ENCODE peak calls at places on chromosome 13, in ten cellular contexts. J is AG09319, O is left lung, A is heart right ventricle, C is BJ, H is endothelial cell, K is brain microvascular endothelial cell, D is tibial nerve, E is tibial artery, Q is AG04450. B is an unnamed sample.

GRCh38 chr13:51900471-51900870 is 38.7 kb downstream of the CCDC70 start:
- DNase-seq in O (no peak), H (no peak), K (no peak), C (no peak), J (no peak), Q (no peak), D (no peak), A (no peak), E (no peak), B (no peak)

GRCh38 chr13:38990693-38991092 is at the start of gene STOML3:
- DNase-seq in Q (no peak), A (no peak), J (no peak), O (no peak), D (no peak), E (no peak), H (no peak), K (no peak), C (no peak), B (no peak)

GRCh38 chr13:74325106-74325505 is 190.9 kb upstream of the KLF12 start:
- DNase-seq in C (no peak), J (peak), O (no peak), Q (peak), D (no peak), A (peak), K (peak), E (no peak), H (no peak), B (no peak)

GRCh38 chr13:44309771-44310767 is 63.6 kb upstream of the SERP2 start:
- DNase-seq in A (peak), J (no peak), O (no peak), E (no peak), C (no peak), D (no peak), Q (no peak), H (no peak), K (no peak), B (no peak)

GRCh38 chr13:35086667-35087066 is 144.6 kb downstream of the NBEA start:
- DNase-seq in K (no peak), C (no peak), A (no peak), H (no peak), Q (no peak), E (no peak), D (no peak), O (no peak), J (no peak), B (no peak)

GRCh38 chr13:96248103-96248502 is 158.2 kb downstream of the HS6ST3 start:
- DNase-seq in A (no peak), Q (no peak), O (no peak), C (no peak), J (no peak), H (no peak), E (no peak), K (no peak), D (no peak), B (no peak)

GRCh38 chr13:53075356-53076041 is 46.9 kb downstream of the OLFM4 start:
- DNase-seq in J (no peak), A (no peak), K (no peak), E (no peak), C (no peak), Q (no peak), D (no peak), O (no peak), H (no peak), B (no peak)

GRCh38 chr13:20435616-20436368 is 89.9 kb downstream of the CRYL1 start:
- DNase-seq in K (no peak), A (no peak), Q (no peak), C (no peak), O (peak), H (no peak), D (no peak), J (no peak), E (no peak), B (no peak)

GRCh38 chr13:73035660-73036059 is 23.1 kb upstream of the KLF5 start:
- DNase-seq in Q (no peak), H (no peak), E (no peak), O (no peak), K (no peak), C (no peak), A (no peak), D (no peak), J (no peak), B (no peak)

GRCh38 chr13:106522898-106523525 is 12.4 kb downstream of the EFNB2 start:
- DNase-seq in O (no peak), E (no peak), D (no peak), J (no peak), K (peak), A (no peak), C (no peak), H (no peak), Q (no peak), B (no peak)

GRCh38 chr13:87887459-87888123 is 216.4 kb downstream of the SLITRK5 start:
- DNase-seq in E (no peak), C (no peak), K (no peak), Q (no peak), O (no peak), A (no peak), H (no peak), J (no peak), D (no peak), B (no peak)

GRCh38 chr13:66219493-66219892 is 1010.6 kb downstream of the PCDH9 start:
- DNase-seq in J (no peak), Q (no peak), E (no peak), H (no peak), A (no peak), C (no peak), O (no peak), K (no peak), D (no peak), B (no peak)

DNA sequence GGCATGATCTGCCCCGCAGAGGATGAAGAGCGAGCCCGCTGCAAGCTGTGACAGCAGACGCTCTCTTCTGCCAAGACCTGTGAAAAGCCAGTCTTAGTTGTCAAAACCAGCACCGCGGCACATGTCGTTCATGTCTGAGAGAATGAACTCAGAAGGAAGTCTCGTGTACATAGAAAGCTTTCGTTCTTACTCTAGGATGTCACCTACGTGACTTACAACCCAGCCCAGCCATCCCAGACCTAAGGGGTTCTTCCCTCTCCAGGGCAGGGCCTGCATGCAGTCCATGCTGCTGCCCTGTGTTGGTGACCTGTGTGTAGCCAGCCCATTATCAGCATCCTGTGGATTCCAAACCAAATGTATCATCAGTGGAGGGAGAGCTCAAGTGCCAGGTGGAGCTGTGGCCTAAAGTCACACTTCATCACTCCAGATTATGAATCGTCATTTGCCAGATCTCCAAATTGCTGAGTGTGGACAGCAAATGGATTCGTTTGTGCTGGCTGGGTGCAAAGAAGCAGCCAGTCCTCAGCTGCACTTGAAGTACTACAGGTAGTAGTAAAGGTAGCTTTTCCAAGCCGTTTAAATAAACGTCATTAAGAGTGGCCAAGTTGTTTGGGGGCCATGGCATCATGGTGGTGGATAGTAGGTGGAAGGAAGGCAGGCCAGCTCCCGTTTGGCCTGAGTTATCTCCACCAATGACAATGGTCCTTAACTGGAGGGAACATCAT is 73.9 kb upstream of the GPR183 start:
- DNase-seq in K (no peak), J (no peak), Q (no peak), H (no peak), C (no peak), A (no peak), E (no peak), D (no peak), O (no peak), B (no peak)
- TF ChIP-seq CTCF in K (no peak), J (no peak), Q (no peak), H (no peak), C (no peak), A (no peak), E (no peak), D (no peak), O (no peak), B (no peak)

GRCh38 chr13:70964124-70964523 is 855.9 kb upstream of the KLHL1 start:
- DNase-seq in A (no peak), E (no peak), O (no peak), C (no peak), Q (no peak), K (no peak), H (no peak), J (no peak), D (no peak), B (no peak)
- TF ChIP-seq CTCF in A (no peak), E (no peak), O (no peak), C (no peak), Q (peak), K (peak), H (peak), J (no peak), D (no peak), B (no peak)

GRCh38 chr13:31161583-31162150 is at the start of gene HSPH1:
- DNase-seq in K (peak), O (peak), J (peak), H (peak), A (peak), Q (peak), C (peak), D (peak), E (peak), B (peak)
- TF ChIP-seq CTCF in K (peak), O (no peak), J (peak), H (no peak), A (no peak), Q (peak), C (peak), D (no peak), E (peak), B (no peak)

DNA sequence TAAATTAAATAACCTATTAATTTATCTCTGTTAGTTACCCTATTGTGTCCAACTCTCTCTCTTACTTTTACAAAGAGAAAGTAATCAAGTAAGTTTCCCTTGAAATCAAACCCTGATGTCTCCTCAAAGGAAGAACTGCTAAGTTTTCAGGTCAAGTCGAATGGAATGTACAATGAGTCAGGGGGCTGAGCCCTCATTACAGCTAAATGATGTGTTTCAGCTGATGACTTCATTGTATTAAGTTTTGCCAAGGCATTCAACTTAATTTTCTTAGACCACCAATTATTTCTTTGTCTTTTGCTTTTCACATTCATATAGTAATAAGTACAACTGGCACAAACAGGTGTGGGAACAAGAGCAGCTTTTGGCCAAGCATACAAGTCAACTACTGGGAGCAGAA is 54.7 kb upstream of the DCT start:
- DNase-seq in H (no peak), K (no peak), A (no peak), O (no peak), E (no peak), C (no peak), Q (no peak), D (no peak), J (no peak), B (no peak)
- TF ChIP-seq CTCF in H (no peak), K (no peak), A (no peak), O (no peak), E (no peak), C (no peak), Q (no peak), D (no peak), J (no peak), B (no peak)

GRCh38 chr13:79528356-79528755 is 47.4 kb downstream of the NDFIP2 start:
- DNase-seq in A (no peak), H (no peak), J (no peak), E (no peak), C (no peak), D (no peak), K (no peak), Q (no peak), O (no peak), B (no peak)
- TF ChIP-seq CTCF in A (no peak), H (no peak), J (no peak), E (no peak), C (no peak), D (no peak), K (no peak), Q (no peak), O (no peak), B (no peak)

GRCh38 chr13:101013245-101013644 is 338.6 kb upstream of the TMTC4 start:
- DNase-seq in Q (no peak), O (no peak), D (no peak), K (no peak), J (no peak), C (no peak), H (no peak), E (no peak), A (no peak), B (no peak)

GRCh38 chr13:101003566-101003965 is 329.0 kb upstream of the TMTC4 start:
- DNase-seq in Q (no peak), C (no peak), A (no peak), D (no peak), J (no peak), H (no peak), E (no peak), O (no peak), K (no peak), B (no peak)

GRCh38 chr13:101007245-101007644 is 332.6 kb upstream of the TMTC4 start:
- DNase-seq in E (no peak), A (no peak), D (no peak), Q (no peak), K (no peak), C (no peak), J (no peak), H (no peak), O (no peak), B (no peak)
- TF ChIP-seq CTCF in E (no peak), A (no peak), D (no peak), Q (no peak), K (no peak), C (no peak), J (no peak), H (no peak), O (no peak), B (no peak)

GRCh38 chr13:48750588-48751383 is 97.1 kb downstream of the CYSLTR2 start:
- DNase-seq in K (peak), H (no peak), C (no peak), O (no peak), A (peak), D (peak), J (no peak), Q (no peak), E (peak), B (no peak)
- TF ChIP-seq CTCF in K (peak), H (no peak), C (peak), O (no peak), A (no peak), D (no peak), J (peak), Q (peak), E (peak), B (no peak)

B was measured in mesothelial cell of epicardium.